ENCODE peak calls at places on chromosomes 5 and 9, in four cellular contexts. A is OCI-LY7, F is BJ, O is cardiac muscle cell. S is an unnamed sample.

GRCh38 chr5:126403871-126404270 is 19.3 kb upstream of the GRAMD2B start:
- DNase-seq in O (no peak), A (no peak), F (no peak), S (no peak)

GRCh38 chr9:115167175-115167574 is 49.2 kb upstream of the TNC start:
- DNase-seq in F (peak), O (no peak), A (no peak), S (no peak)

GRCh38 chr9:93533863-93534262 is 42.5 kb upstream of the PHF2 start:
- DNase-seq in F (no peak), A (no peak), O (no peak), S (no peak)

GRCh38 chr5:40679998-40680681 is 425 bp downstream of the PTGER4 start:
- DNase-seq in A (no peak), O (no peak), F (no peak), S (no peak)

GRCh38 chr9:89919171-89919681 is 314.4 kb downstream of the GADD45G start:
- DNase-seq in O (peak), F (no peak), A (peak), S (no peak)

GRCh38 chr5:132773114-132773513 is 3.9 kb downstream of the SEPTIN8 start:
- DNase-seq in A (no peak), F (no peak), O (no peak), S (no peak)

GRCh38 chr5:139426222-139426885 is 13.0 kb downstream of the DNAJC18 start:
- DNase-seq in F (no peak), O (no peak), A (no peak), S (peak)

GRCh38 chr9:94606641-94607339 is 13.2 kb upstream of the FBP2 start:
- DNase-seq in F (no peak), A (peak), O (no peak), S (no peak)

GRCh38 chr9:131578778-131579504 is 33.6 kb downstream of the PRRT1B start:
- DNase-seq in A (peak), O (no peak), F (no peak), S (no peak)

GRCh38 chr5:125518169-125518568 is 771.7 kb upstream of the ZNF608 start:
- DNase-seq in A (no peak), F (no peak), O (no peak), S (no peak)

GRCh38 chr5:107548477-107548876 is 122.3 kb downstream of the EFNA5 start:
- DNase-seq in F (no peak), A (peak), O (no peak), S (no peak)

GRCh38 chr5:36688722-36689121 is 82.3 kb downstream of the SLC1A3 start:
- DNase-seq in F (no peak), O (peak), A (peak), S (no peak)

DNA sequence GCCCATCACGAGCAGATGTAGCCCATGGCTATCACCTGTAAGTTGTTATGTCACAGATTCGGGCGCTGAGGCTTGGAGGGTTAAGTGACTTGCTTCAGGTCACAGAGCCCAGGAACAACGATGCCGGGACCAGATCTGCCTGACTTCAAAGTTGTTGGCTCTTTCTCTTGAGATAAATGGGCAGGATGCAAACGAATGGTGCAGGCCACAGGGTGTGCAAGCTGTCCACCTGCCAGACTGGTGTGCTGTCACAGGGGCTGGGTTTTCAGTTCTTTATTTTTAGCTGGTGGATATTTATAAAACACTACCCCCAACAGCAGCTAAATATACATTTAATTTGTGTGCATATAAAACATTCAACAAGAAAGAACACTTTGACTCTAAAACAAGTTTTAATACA is 17.7 kb upstream of the PHYKPL start:
- DNase-seq in F (no peak), O (no peak), A (peak), S (no peak)
- H3K4me3 ChIP-seq in F (no peak), O (no peak), A (no peak), S (no peak)

GRCh38 chr5:4866131-4866659 is 273.9 kb upstream of the ADAMTS16 start:
- DNase-seq in F (no peak), O (no peak), A (no peak), S (no peak)

GRCh38 chr5:4857761-4858160 is 282.4 kb upstream of the ADAMTS16 start:
- DNase-seq in O (no peak), A (no peak), F (no peak), S (no peak)

GRCh38 chr5:4866817-4867216 is 273.3 kb upstream of the ADAMTS16 start:
- DNase-seq in O (no peak), A (no peak), F (no peak), S (no peak)

GRCh38 chr5:4859489-4860211 is 280.5 kb upstream of the ADAMTS16 start:
- DNase-seq in A (no peak), F (no peak), O (no peak), S (no peak)

DNA sequence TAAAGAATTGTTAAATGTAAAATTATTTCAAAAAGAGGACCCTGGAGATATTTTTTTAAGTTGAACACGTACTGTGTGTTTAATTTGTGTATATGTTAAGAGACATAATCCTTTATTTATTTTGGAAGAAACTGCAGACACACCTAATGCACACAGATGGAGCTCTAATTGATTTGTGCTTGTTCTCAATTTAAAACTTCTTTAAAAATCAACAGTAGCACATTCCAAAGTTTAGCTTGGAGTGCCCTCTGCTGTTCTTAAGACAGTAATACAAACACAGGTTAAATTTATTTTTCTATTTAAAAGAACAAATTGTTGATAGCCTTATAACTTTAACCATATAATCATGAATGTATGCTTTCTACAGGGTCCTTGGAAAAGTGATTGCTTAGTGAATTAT is 277.6 kb upstream of the ADAMTS16 start:
- DNase-seq in O (peak), A (peak), F (peak), S (peak)
- TF ChIP-seq CTCF in O (peak), A (peak), F (peak), S (peak)

GRCh38 chr9:128323786-128324185 is 1.1 kb downstream of the COQ4 start:
- DNase-seq in F (no peak), O (no peak), A (no peak), S (no peak)
- H3K4me3 ChIP-seq in F (peak), O (peak), A (peak), S (peak)

GRCh38 chr5:118611332-118611945 is 376.9 kb downstream of the DTWD2 start:
- DNase-seq in F (no peak), A (peak), O (peak), S (peak)
- TF ChIP-seq CTCF in F (peak), A (peak), O (peak), S (peak)

DNA sequence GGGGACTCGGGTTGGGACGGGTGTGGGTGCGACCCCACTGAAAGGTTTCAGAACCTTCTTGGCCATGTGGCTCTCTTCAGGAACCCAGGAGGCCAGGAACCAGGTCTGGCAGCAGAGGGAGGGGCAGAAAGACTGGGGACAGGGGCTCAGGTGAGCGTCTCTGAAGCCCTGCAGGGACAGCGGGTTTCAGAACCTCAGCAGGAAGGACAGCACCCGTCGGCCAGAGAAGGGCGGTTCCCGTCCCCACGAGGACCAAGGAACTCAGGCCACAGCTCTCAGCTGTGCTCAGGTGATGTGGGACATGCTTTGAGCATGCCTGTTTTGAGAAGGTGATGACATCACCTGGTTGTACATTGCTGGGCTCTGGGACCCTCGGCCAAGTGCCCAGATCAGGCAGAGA is 25.7 kb downstream of the SLC12A7 start:
- DNase-seq in F (no peak), A (no peak), O (no peak), S (no peak)
- H3K4me3 ChIP-seq in F (no peak), A (no peak), O (no peak), S (no peak)

GRCh38 chr5:179867079-179867465 is 8.5 kb upstream of the MRNIP start:
- DNase-seq in F (no peak), A (no peak), O (no peak), S (no peak)

GRCh38 chr5:179864686-179865085 is 6.1 kb upstream of the MRNIP start:
- DNase-seq in F (no peak), A (no peak), O (no peak), S (no peak)

GRCh38 chr5:179865471-179866240 is 7.0 kb upstream of the MRNIP start:
- DNase-seq in A (no peak), F (no peak), O (no peak), S (no peak)

GRCh38 chr5:179867476-179867875 is 8.9 kb upstream of the MRNIP start:
- DNase-seq in A (no peak), O (no peak), F (no peak), S (no peak)

DNA sequence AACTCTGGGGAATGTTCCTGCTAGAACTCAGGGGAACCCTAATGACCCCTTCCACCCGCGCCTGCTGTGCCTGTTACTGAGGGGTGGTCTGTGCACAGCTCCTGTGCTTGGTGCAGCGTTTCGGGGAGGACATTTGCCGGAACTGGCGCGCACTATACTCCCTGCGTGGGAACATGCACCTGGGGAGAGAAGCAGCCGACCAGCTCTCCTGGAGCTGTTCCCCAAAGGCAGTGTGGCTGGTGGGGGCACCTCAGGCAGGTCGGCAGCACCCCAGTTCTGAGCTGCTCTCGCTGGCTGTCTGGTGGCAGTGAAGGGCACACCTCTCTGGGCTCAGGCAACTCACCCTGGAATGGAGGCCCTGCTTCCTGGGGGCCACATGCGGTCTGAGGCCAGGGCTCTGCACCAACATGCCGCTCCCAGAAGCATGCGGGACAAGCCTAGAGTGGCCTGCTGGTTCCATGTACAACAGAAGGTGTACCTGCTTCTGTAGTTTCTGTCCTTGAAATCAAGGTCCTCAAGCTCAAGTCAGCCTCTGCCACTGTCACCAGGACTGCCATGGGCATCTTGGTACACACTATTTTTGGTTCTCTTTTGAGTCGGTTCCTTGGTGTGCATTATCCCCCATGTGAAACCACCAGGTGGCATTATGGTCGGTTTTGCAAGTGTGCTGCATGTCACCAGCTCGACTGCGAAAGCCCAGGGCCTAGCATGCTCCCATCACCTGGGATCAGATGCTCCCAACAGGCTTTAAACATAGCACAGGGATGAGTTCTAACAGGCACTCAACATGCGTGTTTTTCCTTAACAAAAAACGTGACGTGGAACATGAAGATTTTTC is 7.8 kb upstream of the MRNIP start:
- DNase-seq in F (no peak), O (no peak), A (peak), S (no peak)
- TF ChIP-seq CTCF in F (no peak), O (no peak), A (peak), S (no peak)

S was measured in AG09309.